ENCODE peak calls at places on chromosomes 13 and 19, in nine cellular contexts. One of them, this sample, is unnamed.

GRCh38 chr19:41626877-41627276 is at the start of gene CEACAM4:
- DNase-seq in AG08395: no peak
- DNase-seq in fibroblast of the conjunctiva: no peak
- DNase-seq in posterior vena cava: peak; percentile 85
- DNase-seq in stimulated activated CD4-positive, alpha-beta T cell treated with anti-CD3 and anti-CD28 coated beads, Interleukin-1b, Interleukin-23, amount 100 ng/mL, for 4 hours: no peak
- DNase-seq in GDM1: peak; percentile 80
- DNase-seq in pons: peak; percentile 20
- DNase-seq in ovary: no peak
- DNase-seq in GM12891: no peak
- DNase-seq in this sample: no peak

GRCh38 chr13:45078003-45078402 is 42.3 kb upstream of the GTF2F2 start:
- DNase-seq in AG08395: no peak
- DNase-seq in fibroblast of the conjunctiva: no peak
- DNase-seq in posterior vena cava: no peak
- DNase-seq in stimulated activated CD4-positive, alpha-beta T cell treated with anti-CD3 and anti-CD28 coated beads, Interleukin-1b, Interleukin-23, amount 100 ng/mL, for 4 hours: no peak
- DNase-seq in GDM1: no peak
- DNase-seq in pons: no peak
- DNase-seq in ovary: no peak
- DNase-seq in GM12891: no peak
- DNase-seq in this sample: no peak

GRCh38 chr19:46297700-46298476 is 1.0 kb downstream of the HIF3A start:
- DNase-seq in AG08395: no peak
- DNase-seq in fibroblast of the conjunctiva: peak; percentile 89
- DNase-seq in posterior vena cava: peak; percentile 90
- DNase-seq in stimulated activated CD4-positive, alpha-beta T cell treated with anti-CD3 and anti-CD28 coated beads, Interleukin-1b, Interleukin-23, amount 100 ng/mL, for 4 hours: no peak
- DNase-seq in GDM1: no peak
- DNase-seq in pons: peak; percentile 52
- DNase-seq in ovary: peak; percentile 91
- DNase-seq in GM12891: no peak
- DNase-seq in this sample: no peak

GRCh38 chr19:8259142-8259921 is 48.8 kb downstream of the CD320 start:
- DNase-seq in AG08395: peak; percentile 2
- DNase-seq in fibroblast of the conjunctiva: no peak
- DNase-seq in posterior vena cava: peak; percentile 72
- DNase-seq in stimulated activated CD4-positive, alpha-beta T cell treated with anti-CD3 and anti-CD28 coated beads, Interleukin-1b, Interleukin-23, amount 100 ng/mL, for 4 hours: no peak
- DNase-seq in GDM1: no peak
- DNase-seq in pons: no peak
- DNase-seq in ovary: no peak
- DNase-seq in GM12891: no peak
- DNase-seq in this sample: no peak

GRCh38 chr19:3398114-3398899 is 31.9 kb downstream of the NFIC start:
- DNase-seq in AG08395: peak; percentile 48
- DNase-seq in fibroblast of the conjunctiva: no peak
- DNase-seq in posterior vena cava: peak; percentile 88
- DNase-seq in stimulated activated CD4-positive, alpha-beta T cell treated with anti-CD3 and anti-CD28 coated beads, Interleukin-1b, Interleukin-23, amount 100 ng/mL, for 4 hours: no peak
- DNase-seq in GDM1: no peak
- DNase-seq in pons: peak; percentile 94
- DNase-seq in ovary: peak; percentile 87
- DNase-seq in GM12891: no peak
- DNase-seq in this sample: no peak

GRCh38 chr13:103883698-103884097 is 817.5 kb upstream of the SLC10A2 start:
- DNase-seq in AG08395: no peak
- DNase-seq in fibroblast of the conjunctiva: no peak
- DNase-seq in posterior vena cava: no peak
- DNase-seq in stimulated activated CD4-positive, alpha-beta T cell treated with anti-CD3 and anti-CD28 coated beads, Interleukin-1b, Interleukin-23, amount 100 ng/mL, for 4 hours: no peak
- DNase-seq in GDM1: no peak
- DNase-seq in pons: peak; percentile 59
- DNase-seq in ovary: no peak
- DNase-seq in GM12891: no peak
- DNase-seq in this sample: no peak

GRCh38 chr13:37009692-37010091 is 9.1 kb downstream of the EXOSC8 start:
- DNase-seq in AG08395: no peak
- DNase-seq in fibroblast of the conjunctiva: no peak
- DNase-seq in posterior vena cava: no peak
- DNase-seq in stimulated activated CD4-positive, alpha-beta T cell treated with anti-CD3 and anti-CD28 coated beads, Interleukin-1b, Interleukin-23, amount 100 ng/mL, for 4 hours: no peak
- DNase-seq in GDM1: no peak
- DNase-seq in pons: no peak
- DNase-seq in ovary: no peak
- DNase-seq in GM12891: no peak
- DNase-seq in this sample: no peak

GRCh38 chr13:109657395-109657794 is 129.0 kb downstream of the IRS2 start:
- DNase-seq in AG08395: no peak
- DNase-seq in fibroblast of the conjunctiva: no peak
- DNase-seq in posterior vena cava: no peak
- DNase-seq in stimulated activated CD4-positive, alpha-beta T cell treated with anti-CD3 and anti-CD28 coated beads, Interleukin-1b, Interleukin-23, amount 100 ng/mL, for 4 hours: no peak
- DNase-seq in GDM1: no peak
- DNase-seq in pons: no peak
- DNase-seq in ovary: no peak
- DNase-seq in GM12891: no peak
- DNase-seq in this sample: no peak

GRCh38 chr19:33767898-33768413 is 28.7 kb upstream of the KCTD15 start:
- DNase-seq in AG08395: peak; percentile 30
- DNase-seq in fibroblast of the conjunctiva: no peak
- DNase-seq in posterior vena cava: no peak
- DNase-seq in stimulated activated CD4-positive, alpha-beta T cell treated with anti-CD3 and anti-CD28 coated beads, Interleukin-1b, Interleukin-23, amount 100 ng/mL, for 4 hours: no peak
- DNase-seq in GDM1: no peak
- DNase-seq in pons: no peak
- DNase-seq in ovary: no peak
- DNase-seq in GM12891: no peak
- DNase-seq in this sample: no peak

GRCh38 chr13:50485979-50486935 is 357.2 kb downstream of the DLEU7 start:
- DNase-seq in AG08395: peak; percentile 23
- DNase-seq in fibroblast of the conjunctiva: peak; percentile 46
- DNase-seq in posterior vena cava: no peak
- DNase-seq in stimulated activated CD4-positive, alpha-beta T cell treated with anti-CD3 and anti-CD28 coated beads, Interleukin-1b, Interleukin-23, amount 100 ng/mL, for 4 hours: no peak
- DNase-seq in GDM1: no peak
- DNase-seq in pons: peak; percentile 42
- DNase-seq in ovary: no peak
- DNase-seq in GM12891: no peak
- DNase-seq in this sample: no peak

GRCh38 chr19:35076657-35077056 is 35.1 kb downstream of the HPN start:
- DNase-seq in AG08395: no peak
- DNase-seq in fibroblast of the conjunctiva: no peak
- DNase-seq in posterior vena cava: no peak
- DNase-seq in stimulated activated CD4-positive, alpha-beta T cell treated with anti-CD3 and anti-CD28 coated beads, Interleukin-1b, Interleukin-23, amount 100 ng/mL, for 4 hours: no peak
- DNase-seq in GDM1: no peak
- DNase-seq in pons: no peak
- DNase-seq in ovary: no peak
- DNase-seq in GM12891: no peak
- DNase-seq in this sample: no peak

GRCh38 chr19:1893791-1894190 is 8.5 kb upstream of the ABHD17A start:
- DNase-seq in AG08395: no peak
- DNase-seq in fibroblast of the conjunctiva: no peak
- DNase-seq in posterior vena cava: no peak
- DNase-seq in stimulated activated CD4-positive, alpha-beta T cell treated with anti-CD3 and anti-CD28 coated beads, Interleukin-1b, Interleukin-23, amount 100 ng/mL, for 4 hours: no peak
- DNase-seq in GDM1: no peak
- DNase-seq in pons: no peak
- DNase-seq in ovary: no peak
- DNase-seq in GM12891: no peak
- DNase-seq in this sample: no peak

GRCh38 chr13:23349127-23349897 is 84.2 kb downstream of the SACS start:
- DNase-seq in AG08395: peak; percentile 47
- DNase-seq in fibroblast of the conjunctiva: peak; percentile 49
- DNase-seq in posterior vena cava: no peak
- DNase-seq in stimulated activated CD4-positive, alpha-beta T cell treated with anti-CD3 and anti-CD28 coated beads, Interleukin-1b, Interleukin-23, amount 100 ng/mL, for 4 hours: no peak
- DNase-seq in GDM1: no peak
- DNase-seq in pons: no peak
- DNase-seq in ovary: no peak
- DNase-seq in GM12891: no peak
- DNase-seq in this sample: no peak

GRCh38 chr13:101711307-101712025 is 259.0 kb downstream of the ITGBL1 start:
- DNase-seq in AG08395: no peak
- DNase-seq in fibroblast of the conjunctiva: no peak
- DNase-seq in posterior vena cava: no peak
- DNase-seq in stimulated activated CD4-positive, alpha-beta T cell treated with anti-CD3 and anti-CD28 coated beads, Interleukin-1b, Interleukin-23, amount 100 ng/mL, for 4 hours: no peak
- DNase-seq in GDM1: no peak
- DNase-seq in pons: no peak
- DNase-seq in ovary: no peak
- DNase-seq in GM12891: no peak
- DNase-seq in this sample: no peak

GRCh38 chr19:33905937-33906577 is 109.4 kb downstream of the KCTD15 start:
- DNase-seq in AG08395: peak; percentile 19
- DNase-seq in fibroblast of the conjunctiva: no peak
- DNase-seq in posterior vena cava: peak; percentile 90
- DNase-seq in stimulated activated CD4-positive, alpha-beta T cell treated with anti-CD3 and anti-CD28 coated beads, Interleukin-1b, Interleukin-23, amount 100 ng/mL, for 4 hours: no peak
- DNase-seq in GDM1: no peak
- DNase-seq in pons: no peak
- DNase-seq in ovary: peak; percentile 74
- DNase-seq in GM12891: peak; percentile 37
- DNase-seq in this sample: peak; percentile 67

GRCh38 chr19:49546825-49547565 is 19.2 kb downstream of the RCN3 start:
- DNase-seq in AG08395: peak; percentile 88
- DNase-seq in fibroblast of the conjunctiva: peak; percentile 84
- DNase-seq in posterior vena cava: no peak
- DNase-seq in stimulated activated CD4-positive, alpha-beta T cell treated with anti-CD3 and anti-CD28 coated beads, Interleukin-1b, Interleukin-23, amount 100 ng/mL, for 4 hours: peak; percentile 65
- DNase-seq in GDM1: peak; percentile 44
- DNase-seq in pons: peak; percentile 94
- DNase-seq in ovary: peak; percentile 73
- DNase-seq in GM12891: no peak
- DNase-seq in this sample: peak; percentile 91

GRCh38 chr19:38204728-38205127 is 19.3 kb downstream of the DPF1 start:
- DNase-seq in AG08395: no peak
- DNase-seq in fibroblast of the conjunctiva: no peak
- DNase-seq in posterior vena cava: no peak
- DNase-seq in stimulated activated CD4-positive, alpha-beta T cell treated with anti-CD3 and anti-CD28 coated beads, Interleukin-1b, Interleukin-23, amount 100 ng/mL, for 4 hours: no peak
- DNase-seq in GDM1: no peak
- DNase-seq in pons: no peak
- DNase-seq in ovary: no peak
- DNase-seq in GM12891: no peak
- DNase-seq in this sample: no peak

GRCh38 chr13:84933797-84934196 is 865.4 kb downstream of the SLITRK6 start:
- DNase-seq in AG08395: no peak
- DNase-seq in fibroblast of the conjunctiva: no peak
- DNase-seq in posterior vena cava: no peak
- DNase-seq in stimulated activated CD4-positive, alpha-beta T cell treated with anti-CD3 and anti-CD28 coated beads, Interleukin-1b, Interleukin-23, amount 100 ng/mL, for 4 hours: no peak
- DNase-seq in GDM1: no peak
- DNase-seq in pons: no peak
- DNase-seq in ovary: no peak
- DNase-seq in GM12891: no peak
- DNase-seq in this sample: no peak

GRCh38 chr13:107865643-107866006 is 349.7 kb downstream of the LIG4 start:
- DNase-seq in AG08395: no peak
- DNase-seq in fibroblast of the conjunctiva: no peak
- DNase-seq in posterior vena cava: no peak
- DNase-seq in stimulated activated CD4-positive, alpha-beta T cell treated with anti-CD3 and anti-CD28 coated beads, Interleukin-1b, Interleukin-23, amount 100 ng/mL, for 4 hours: no peak
- DNase-seq in GDM1: no peak
- DNase-seq in pons: no peak
- DNase-seq in ovary: no peak
- DNase-seq in GM12891: no peak
- DNase-seq in this sample: no peak

GRCh38 chr19:53870485-53870844 is 2.8 kb downstream of the MYADM start:
- DNase-seq in AG08395: peak; percentile 3
- DNase-seq in fibroblast of the conjunctiva: no peak
- DNase-seq in posterior vena cava: no peak
- DNase-seq in stimulated activated CD4-positive, alpha-beta T cell treated with anti-CD3 and anti-CD28 coated beads, Interleukin-1b, Interleukin-23, amount 100 ng/mL, for 4 hours: no peak
- DNase-seq in GDM1: peak; percentile 73
- DNase-seq in pons: peak; percentile 46
- DNase-seq in ovary: no peak
- DNase-seq in GM12891: peak; percentile 16
- DNase-seq in this sample: no peak

GRCh38 chr19:35715981-35716734 is 1.6 kb upstream of the KMT2B start:
- DNase-seq in AG08395: peak; percentile 70
- DNase-seq in fibroblast of the conjunctiva: no peak
- DNase-seq in posterior vena cava: peak; percentile 91
- DNase-seq in stimulated activated CD4-positive, alpha-beta T cell treated with anti-CD3 and anti-CD28 coated beads, Interleukin-1b, Interleukin-23, amount 100 ng/mL, for 4 hours: no peak
- DNase-seq in GDM1: no peak
- DNase-seq in pons: no peak
- DNase-seq in ovary: peak; percentile 69
- DNase-seq in GM12891: no peak
- DNase-seq in this sample: peak; percentile 64

GRCh38 chr13:110646442-110647364 is 31.4 kb downstream of the NAXD start:
- DNase-seq in AG08395: no peak
- DNase-seq in fibroblast of the conjunctiva: no peak
- DNase-seq in posterior vena cava: peak; percentile 68
- DNase-seq in stimulated activated CD4-positive, alpha-beta T cell treated with anti-CD3 and anti-CD28 coated beads, Interleukin-1b, Interleukin-23, amount 100 ng/mL, for 4 hours: no peak
- DNase-seq in GDM1: no peak
- DNase-seq in pons: no peak
- DNase-seq in ovary: no peak
- DNase-seq in GM12891: no peak
- DNase-seq in this sample: no peak

GRCh38 chr19:33392341-33393285 is 19.1 kb downstream of the CEBPG start:
- DNase-seq in AG08395: no peak
- DNase-seq in fibroblast of the conjunctiva: no peak
- DNase-seq in posterior vena cava: peak; percentile 80
- DNase-seq in stimulated activated CD4-positive, alpha-beta T cell treated with anti-CD3 and anti-CD28 coated beads, Interleukin-1b, Interleukin-23, amount 100 ng/mL, for 4 hours: no peak
- DNase-seq in GDM1: no peak
- DNase-seq in pons: no peak
- DNase-seq in ovary: peak; percentile 47
- DNase-seq in GM12891: peak; percentile 19
- DNase-seq in this sample: no peak

GRCh38 chr19:47402504-47402903 is 16.8 kb downstream of the MEIS3 start:
- DNase-seq in AG08395: no peak
- DNase-seq in fibroblast of the conjunctiva: no peak
- DNase-seq in posterior vena cava: no peak
- DNase-seq in stimulated activated CD4-positive, alpha-beta T cell treated with anti-CD3 and anti-CD28 coated beads, Interleukin-1b, Interleukin-23, amount 100 ng/mL, for 4 hours: no peak
- DNase-seq in GDM1: no peak
- DNase-seq in pons: no peak
- DNase-seq in ovary: no peak
- DNase-seq in GM12891: no peak
- DNase-seq in this sample: no peak

GRCh38 chr19:49335071-49335783 is at the start of gene CD37:
- DNase-seq in AG08395: no peak
- DNase-seq in fibroblast of the conjunctiva: no peak
- DNase-seq in posterior vena cava: peak; percentile 80
- DNase-seq in stimulated activated CD4-positive, alpha-beta T cell treated with anti-CD3 and anti-CD28 coated beads, Interleukin-1b, Interleukin-23, amount 100 ng/mL, for 4 hours: no peak
- DNase-seq in GDM1: peak; percentile 72
- DNase-seq in pons: peak; percentile 35
- DNase-seq in ovary: no peak
- DNase-seq in GM12891: peak; percentile 58
- DNase-seq in this sample: no peak

GRCh38 chr13:113658836-113659235 is 838 bp upstream of the ATP4B start:
- DNase-seq in AG08395: no peak
- DNase-seq in fibroblast of the conjunctiva: no peak
- DNase-seq in posterior vena cava: peak; percentile 36
- DNase-seq in stimulated activated CD4-positive, alpha-beta T cell treated with anti-CD3 and anti-CD28 coated beads, Interleukin-1b, Interleukin-23, amount 100 ng/mL, for 4 hours: no peak
- DNase-seq in GDM1: no peak
- DNase-seq in pons: no peak
- DNase-seq in ovary: peak; percentile 5
- DNase-seq in GM12891: no peak
- DNase-seq in this sample: no peak

GRCh38 chr13:110953833-110954532 is 39.1 kb upstream of the ANKRD10 start:
- DNase-seq in AG08395: no peak
- DNase-seq in fibroblast of the conjunctiva: no peak
- DNase-seq in posterior vena cava: no peak
- DNase-seq in stimulated activated CD4-positive, alpha-beta T cell treated with anti-CD3 and anti-CD28 coated beads, Interleukin-1b, Interleukin-23, amount 100 ng/mL, for 4 hours: no peak
- DNase-seq in GDM1: no peak
- DNase-seq in pons: no peak
- DNase-seq in ovary: no peak
- DNase-seq in GM12891: no peak
- DNase-seq in this sample: no peak

GRCh38 chr13:110518571-110518970 is 43.0 kb downstream of the RAB20 start:
- DNase-seq in AG08395: no peak
- DNase-seq in fibroblast of the conjunctiva: no peak
- DNase-seq in posterior vena cava: no peak
- DNase-seq in stimulated activated CD4-positive, alpha-beta T cell treated with anti-CD3 and anti-CD28 coated beads, Interleukin-1b, Interleukin-23, amount 100 ng/mL, for 4 hours: no peak
- DNase-seq in GDM1: no peak
- DNase-seq in pons: no peak
- DNase-seq in ovary: no peak
- DNase-seq in GM12891: no peak
- DNase-seq in this sample: no peak

GRCh38 chr13:110287031-110287828 is 19.7 kb downstream of the COL4A1 start:
- DNase-seq in AG08395: no peak
- DNase-seq in fibroblast of the conjunctiva: no peak
- DNase-seq in posterior vena cava: peak; percentile 45
- DNase-seq in stimulated activated CD4-positive, alpha-beta T cell treated with anti-CD3 and anti-CD28 coated beads, Interleukin-1b, Interleukin-23, amount 100 ng/mL, for 4 hours: no peak
- DNase-seq in GDM1: no peak
- DNase-seq in pons: no peak
- DNase-seq in ovary: no peak
- DNase-seq in GM12891: no peak
- DNase-seq in this sample: no peak

GRCh38 chr13:110421696-110422395 is 114.8 kb downstream of the COL4A2 start:
- DNase-seq in AG08395: no peak
- DNase-seq in fibroblast of the conjunctiva: no peak
- DNase-seq in posterior vena cava: no peak
- DNase-seq in stimulated activated CD4-positive, alpha-beta T cell treated with anti-CD3 and anti-CD28 coated beads, Interleukin-1b, Interleukin-23, amount 100 ng/mL, for 4 hours: no peak
- DNase-seq in GDM1: peak; percentile 83
- DNase-seq in pons: no peak
- DNase-seq in ovary: no peak
- DNase-seq in GM12891: no peak
- DNase-seq in this sample: peak; percentile 79

This sample was measured in SW480.